ENCODE peak calls at places on chromosomes 2 and 18, in eight cellular contexts. One of them, this sample, is unnamed.

GRCh38 chr18:37188016-37188791 is 359.3 kb downstream of the KIAA1328 start:
- DNase-seq in OCI-LY7: no peak
- DNase-seq in lower lobe of right lung: no peak
- DNase-seq in nephron progenitor cell: no peak
- DNase-seq in HCT116: no peak
- DNase-seq in GM13977: no peak
- DNase-seq in H9: no peak
- DNase-seq in WTC11: no peak
- DNase-seq in this sample: peak

GRCh38 chr2:86225581-86225980 is 26.3 kb downstream of the MRPL35 start:
- DNase-seq in WTC11: no peak
- DNase-seq in H9: no peak
- DNase-seq in HCT116: no peak
- DNase-seq in nephron progenitor cell: no peak
- DNase-seq in OCI-LY7: peak
- DNase-seq in GM13977: peak
- DNase-seq in lower lobe of right lung: no peak
- DNase-seq in this sample: no peak

GRCh38 chr18:79872423-79872822 is 74.7 kb downstream of the KCNG2 start:
- DNase-seq in nephron progenitor cell: no peak
- DNase-seq in GM13977: no peak
- DNase-seq in WTC11: no peak
- DNase-seq in H9: no peak
- DNase-seq in OCI-LY7: no peak
- DNase-seq in lower lobe of right lung: no peak
- DNase-seq in HCT116: no peak
- DNase-seq in this sample: no peak

GRCh38 chr2:216934623-216935022 is 74.8 kb upstream of the TNP1 start:
- DNase-seq in WTC11: no peak
- DNase-seq in GM13977: no peak
- DNase-seq in H9: no peak
- DNase-seq in lower lobe of right lung: no peak
- DNase-seq in HCT116: no peak
- DNase-seq in nephron progenitor cell: no peak
- DNase-seq in OCI-LY7: no peak
- DNase-seq in this sample: no peak

GRCh38 chr2:58571181-58571852 is 330.2 kb upstream of the FANCL start:
- DNase-seq in nephron progenitor cell: peak
- DNase-seq in HCT116: peak
- DNase-seq in OCI-LY7: peak
- DNase-seq in WTC11: peak
- DNase-seq in H9: peak
- DNase-seq in GM13977: peak
- DNase-seq in lower lobe of right lung: no peak
- DNase-seq in this sample: peak

GRCh38 chr2:118842687-118843491 is 4.6 kb downstream of the EN1 start:
- DNase-seq in nephron progenitor cell: peak
- DNase-seq in lower lobe of right lung: no peak
- DNase-seq in OCI-LY7: no peak
- DNase-seq in GM13977: peak
- DNase-seq in H9: peak
- DNase-seq in HCT116: no peak
- DNase-seq in WTC11: no peak
- DNase-seq in this sample: no peak

GRCh38 chr18:3046216-3046808 is 33.4 kb upstream of the LPIN2 start:
- DNase-seq in HCT116: no peak
- DNase-seq in GM13977: peak
- DNase-seq in nephron progenitor cell: no peak
- DNase-seq in H9: no peak
- DNase-seq in WTC11: no peak
- DNase-seq in lower lobe of right lung: no peak
- DNase-seq in OCI-LY7: no peak
- DNase-seq in this sample: no peak

GRCh38 chr18:74062037-74062436 is 85.6 kb downstream of the FBXO15 start:
- DNase-seq in OCI-LY7: no peak
- DNase-seq in lower lobe of right lung: no peak
- DNase-seq in WTC11: no peak
- DNase-seq in HCT116: no peak
- DNase-seq in H9: no peak
- DNase-seq in GM13977: no peak
- DNase-seq in nephron progenitor cell: no peak
- DNase-seq in this sample: no peak

GRCh38 chr2:58866040-58866439 is 624.9 kb upstream of the FANCL start:
- DNase-seq in OCI-LY7: no peak
- DNase-seq in lower lobe of right lung: no peak
- DNase-seq in H9: peak
- DNase-seq in GM13977: no peak
- DNase-seq in nephron progenitor cell: no peak
- DNase-seq in HCT116: no peak
- DNase-seq in WTC11: peak
- DNase-seq in this sample: no peak

GRCh38 chr2:45699032-45699658 is 47.7 kb downstream of the PRKCE start:
- DNase-seq in H9: no peak
- DNase-seq in WTC11: no peak
- DNase-seq in HCT116: no peak
- DNase-seq in nephron progenitor cell: peak
- DNase-seq in OCI-LY7: no peak
- DNase-seq in lower lobe of right lung: no peak
- DNase-seq in GM13977: peak
- DNase-seq in this sample: peak

GRCh38 chr2:71348302-71348701 is 16.7 kb downstream of the ZNF638 start:
- DNase-seq in lower lobe of right lung: no peak
- DNase-seq in OCI-LY7: no peak
- DNase-seq in GM13977: no peak
- DNase-seq in WTC11: no peak
- DNase-seq in H9: no peak
- DNase-seq in nephron progenitor cell: peak
- DNase-seq in HCT116: no peak
- DNase-seq in this sample: peak

GRCh38 chr2:233473386-233473791 is 93.2 kb downstream of the USP40 start:
- DNase-seq in nephron progenitor cell: no peak
- DNase-seq in HCT116: no peak
- DNase-seq in WTC11: no peak
- DNase-seq in GM13977: no peak
- DNase-seq in H9: no peak
- DNase-seq in OCI-LY7: no peak
- DNase-seq in lower lobe of right lung: no peak
- DNase-seq in this sample: no peak

GRCh38 chr18:34153711-34154110 is 71.0 kb downstream of the NOL4 start:
- DNase-seq in H9: no peak
- DNase-seq in HCT116: no peak
- DNase-seq in OCI-LY7: peak
- DNase-seq in WTC11: no peak
- DNase-seq in nephron progenitor cell: no peak
- DNase-seq in GM13977: no peak
- DNase-seq in lower lobe of right lung: no peak
- DNase-seq in this sample: peak

GRCh38 chr2:99484205-99484604 is 5.6 kb downstream of the REV1 start:
- DNase-seq in HCT116: no peak
- DNase-seq in WTC11: no peak
- DNase-seq in lower lobe of right lung: no peak
- DNase-seq in nephron progenitor cell: no peak
- DNase-seq in OCI-LY7: no peak
- DNase-seq in H9: no peak
- DNase-seq in GM13977: no peak
- DNase-seq in this sample: no peak

GRCh38 chr2:206716607-206717006 is 1.6 kb downstream of the DYTN start:
- DNase-seq in OCI-LY7: no peak
- DNase-seq in lower lobe of right lung: no peak
- DNase-seq in GM13977: no peak
- DNase-seq in nephron progenitor cell: no peak
- DNase-seq in HCT116: no peak
- DNase-seq in H9: no peak
- DNase-seq in WTC11: no peak
- DNase-seq in this sample: no peak

GRCh38 chr2:212892193-212892592 is 259.2 kb downstream of the IKZF2 start:
- DNase-seq in OCI-LY7: peak
- DNase-seq in GM13977: no peak
- DNase-seq in HCT116: peak
- DNase-seq in nephron progenitor cell: no peak
- DNase-seq in WTC11: peak
- DNase-seq in lower lobe of right lung: no peak
- DNase-seq in H9: no peak
- DNase-seq in this sample: peak

GRCh38 chr2:200617089-200618050 is 31.6 kb downstream of the AOX1 start:
- DNase-seq in lower lobe of right lung: no peak
- DNase-seq in HCT116: no peak
- DNase-seq in OCI-LY7: peak
- DNase-seq in GM13977: no peak
- DNase-seq in WTC11: no peak
- DNase-seq in nephron progenitor cell: no peak
- DNase-seq in H9: no peak
- DNase-seq in this sample: peak

GRCh38 chr18:70936160-70936559 is 647.3 kb downstream of the SOCS6 start:
- DNase-seq in lower lobe of right lung: no peak
- DNase-seq in GM13977: no peak
- DNase-seq in nephron progenitor cell: no peak
- DNase-seq in H9: no peak
- DNase-seq in WTC11: no peak
- DNase-seq in OCI-LY7: no peak
- DNase-seq in HCT116: no peak
- DNase-seq in this sample: no peak

DNA sequence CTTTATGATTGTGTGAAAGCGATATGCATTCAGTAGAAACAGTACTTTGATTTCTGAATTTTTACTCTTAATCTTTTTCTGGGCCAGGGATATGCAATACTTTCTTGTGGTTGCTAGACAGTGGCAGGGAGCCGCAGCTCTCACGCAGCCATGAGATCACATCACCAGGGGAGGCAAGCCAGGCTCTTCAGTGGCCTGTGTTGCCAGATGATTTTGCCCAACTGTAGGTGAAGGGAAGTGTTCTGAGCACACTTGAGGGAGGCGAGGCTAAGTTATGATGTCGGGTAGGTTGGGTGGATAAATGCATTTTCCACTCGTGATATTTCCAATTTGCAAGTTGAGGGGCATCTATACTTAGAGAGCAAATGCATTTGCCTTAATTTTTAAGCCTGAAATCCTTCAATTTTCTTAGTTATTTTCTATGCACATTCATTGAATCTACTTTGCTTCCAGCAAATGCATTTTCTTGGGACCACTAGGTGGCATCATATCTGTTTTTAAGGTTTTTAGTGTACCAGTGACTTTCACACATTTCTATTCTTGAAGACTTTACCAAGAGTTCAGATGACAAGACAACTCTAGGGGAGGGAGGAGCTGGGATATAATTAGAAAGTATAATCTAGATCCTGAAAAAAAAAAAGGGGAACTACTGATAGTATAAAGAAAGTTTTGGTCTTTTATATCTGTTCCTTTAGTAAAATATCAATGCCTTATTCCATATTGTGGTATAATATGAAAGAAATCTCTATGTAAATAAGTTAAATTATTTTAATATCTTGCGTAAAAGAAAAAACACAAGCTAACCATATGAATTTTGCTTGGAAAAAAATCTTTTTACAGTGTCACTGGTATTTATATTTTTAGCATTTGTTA is 643.3 kb downstream of the SOCS6 start:
- DNase-seq in lower lobe of right lung: no peak
- DNase-seq in GM13977: peak
- DNase-seq in nephron progenitor cell: no peak
- DNase-seq in OCI-LY7: peak
- DNase-seq in H9: peak
- DNase-seq in WTC11: no peak
- DNase-seq in HCT116: no peak
- DNase-seq in this sample: peak
- TF ChIP-seq CTCF in lower lobe of right lung: peak
- TF ChIP-seq CTCF in GM13977: peak
- TF ChIP-seq CTCF in nephron progenitor cell: peak
- TF ChIP-seq CTCF in OCI-LY7: peak
- TF ChIP-seq CTCF in H9: peak
- TF ChIP-seq CTCF in WTC11: no peak
- TF ChIP-seq CTCF in HCT116: peak
- TF ChIP-seq CTCF in this sample: peak

DNA sequence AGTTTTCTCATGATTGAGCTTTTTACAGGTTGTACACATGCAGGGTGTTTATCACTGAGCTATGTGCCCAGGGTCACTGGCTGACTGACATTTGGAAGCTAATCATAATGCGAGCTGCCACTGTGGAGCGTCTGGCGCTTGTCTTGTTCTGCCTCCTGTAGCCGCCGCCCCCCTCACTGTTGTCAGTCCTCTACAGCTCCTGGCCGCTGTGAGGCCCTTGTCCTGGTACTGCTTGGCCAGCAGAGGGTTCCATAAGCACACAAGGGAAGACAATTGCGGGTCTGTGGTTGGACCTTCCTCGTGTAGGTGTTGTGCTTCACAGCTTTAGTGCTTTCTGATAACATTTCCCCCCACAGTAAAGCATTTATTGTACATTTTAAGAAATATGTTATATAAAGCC is 105.6 kb upstream of the LDLRAD4 start:
- DNase-seq in lower lobe of right lung: no peak
- DNase-seq in WTC11: peak
- DNase-seq in HCT116: peak
- DNase-seq in H9: peak
- DNase-seq in nephron progenitor cell: peak
- DNase-seq in GM13977: no peak
- DNase-seq in OCI-LY7: no peak
- DNase-seq in this sample: peak
- TF ChIP-seq CTCF in lower lobe of right lung: peak
- TF ChIP-seq CTCF in WTC11: no peak
- TF ChIP-seq CTCF in HCT116: peak
- TF ChIP-seq CTCF in H9: peak
- TF ChIP-seq CTCF in nephron progenitor cell: peak
- TF ChIP-seq CTCF in GM13977: peak
- TF ChIP-seq CTCF in OCI-LY7: no peak
- TF ChIP-seq CTCF in this sample: peak

DNA sequence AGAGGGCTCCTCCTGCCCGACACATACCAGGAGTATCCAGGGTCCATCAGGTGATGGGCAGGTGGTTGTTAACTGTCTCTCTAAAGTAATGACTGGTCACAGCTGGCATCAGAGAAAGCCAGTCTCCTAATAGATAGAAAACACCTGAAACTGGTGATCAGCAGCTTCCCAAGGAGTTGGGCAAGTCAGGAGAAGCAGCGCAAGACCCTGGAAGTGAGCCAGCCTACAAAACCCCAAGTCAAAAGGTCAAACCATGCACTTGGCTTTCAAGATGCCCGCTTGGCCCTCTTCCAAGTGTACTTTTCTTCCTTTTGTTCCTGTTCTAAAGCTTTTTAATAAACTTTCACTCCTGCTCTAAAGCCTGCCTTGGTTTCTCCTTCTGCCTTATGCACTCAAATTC is 815.2 kb downstream of the DCDC2C start:
- DNase-seq in lower lobe of right lung: no peak
- DNase-seq in OCI-LY7: no peak
- DNase-seq in H9: no peak
- DNase-seq in nephron progenitor cell: no peak
- DNase-seq in HCT116: no peak
- DNase-seq in GM13977: no peak
- DNase-seq in WTC11: no peak
- DNase-seq in this sample: no peak
- TF ChIP-seq CTCF in lower lobe of right lung: no peak
- TF ChIP-seq CTCF in OCI-LY7: no peak
- TF ChIP-seq CTCF in H9: no peak
- TF ChIP-seq CTCF in nephron progenitor cell: no peak
- TF ChIP-seq CTCF in HCT116: no peak
- TF ChIP-seq CTCF in GM13977: no peak
- TF ChIP-seq CTCF in WTC11: no peak
- TF ChIP-seq CTCF in this sample: no peak

DNA sequence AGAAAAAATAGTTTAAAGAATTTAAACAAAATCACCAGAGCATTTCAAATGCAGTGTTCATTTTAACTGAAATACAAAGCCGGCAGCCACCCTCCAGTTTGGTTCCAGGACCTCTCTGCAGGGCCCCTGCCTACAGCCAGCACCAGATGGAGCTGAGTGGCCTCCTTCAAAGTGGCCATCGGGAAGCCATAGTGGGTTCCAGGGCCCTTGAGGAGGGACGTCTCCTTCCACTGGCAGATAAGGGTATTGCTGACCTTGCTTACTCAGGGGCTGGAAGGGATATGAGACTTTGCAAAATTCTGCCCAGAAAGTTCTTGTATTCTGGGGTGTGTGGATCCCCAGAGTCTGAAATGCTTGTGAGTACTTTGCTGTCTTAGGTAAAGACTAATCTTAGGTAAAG is 205.2 kb upstream of the APCDD1 start:
- DNase-seq in HCT116: no peak
- DNase-seq in nephron progenitor cell: no peak
- DNase-seq in H9: peak
- DNase-seq in lower lobe of right lung: no peak
- DNase-seq in OCI-LY7: no peak
- DNase-seq in WTC11: peak
- DNase-seq in GM13977: no peak
- DNase-seq in this sample: no peak
- TF ChIP-seq CTCF in HCT116: peak
- TF ChIP-seq CTCF in nephron progenitor cell: no peak
- TF ChIP-seq CTCF in H9: peak
- TF ChIP-seq CTCF in lower lobe of right lung: no peak
- TF ChIP-seq CTCF in OCI-LY7: no peak
- TF ChIP-seq CTCF in WTC11: no peak
- TF ChIP-seq CTCF in GM13977: no peak
- TF ChIP-seq CTCF in this sample: no peak